ENCODE peak calls at places on chromosome 14, in four cellular contexts. J is H9, B is neuronal stem cell, T is IMR-90. Q is an unnamed sample.

GRCh38 chr14:80901260-80901659 is 40.3 kb downstream of the CEP128 start:
- DNase-seq in T (no peak), B (no peak), J (no peak), Q (no peak)

GRCh38 chr14:36944307-36945010 is 227.9 kb downstream of the SLC25A21 start:
- DNase-seq in T (peak), B (no peak), J (no peak), Q (no peak)

GRCh38 chr14:34398024-34398423 is 64.0 kb downstream of the SPTSSA start:
- DNase-seq in J (no peak), T (no peak), B (no peak), Q (no peak)

GRCh38 chr14:88746042-88746441 is 46.7 kb downstream of the EML5 start:
- DNase-seq in T (peak), J (no peak), B (no peak), Q (no peak)

GRCh38 chr14:106372870-106373657 is 846.7 kb downstream of the TMEM121 start:
- DNase-seq in B (no peak), T (no peak), J (no peak), Q (peak)

GRCh38 chr14:103597623-103598372 is 31.2 kb upstream of the KLC1 start:
- DNase-seq in B (no peak), T (peak), J (no peak), Q (no peak)

GRCh38 chr14:50762001-50762930 is 68.7 kb downstream of the NIN start:
- DNase-seq in B (no peak), J (no peak), T (peak), Q (no peak)

GRCh38 chr14:70555890-70556289 is 21.1 kb upstream of the ADAM20 start:
- DNase-seq in J (peak), T (peak), B (no peak), Q (no peak)

GRCh38 chr14:73723799-73724621 is 9.8 kb upstream of the PNMA1 start:
- DNase-seq in T (peak), B (no peak), J (peak), Q (no peak)

GRCh38 chr14:74502236-74503019 is 8.9 kb downstream of the ISCA2 start:
- DNase-seq in B (no peak), T (peak), J (peak), Q (no peak)

GRCh38 chr14:41925409-41925808 is 318.7 kb downstream of the LRFN5 start:
- DNase-seq in B (peak), T (peak), J (no peak), Q (no peak)

GRCh38 chr14:93716002-93716401 is 72.3 kb downstream of the PRIMA1 start:
- DNase-seq in J (no peak), B (no peak), T (no peak), Q (no peak)

GRCh38 chr14:44963775-44964380 is 1.9 kb downstream of the TOGARAM1 start:
- DNase-seq in J (no peak), T (no peak), B (no peak), Q (no peak)

GRCh38 chr14:76352639-76353281 is 23.2 kb upstream of the ESRRB start:
- DNase-seq in J (peak), B (peak), T (peak), Q (peak)

GRCh38 chr14:95162641-95163040 is 5.3 kb upstream of the DICER1 start:
- DNase-seq in J (no peak), T (no peak), B (no peak), Q (no peak)

GRCh38 chr14:58572092-58572853 is 65.5 kb upstream of the DACT1 start:
- DNase-seq in B (no peak), T (peak), J (no peak), Q (no peak)

GRCh38 chr14:98551028-98551427 is 721.0 kb downstream of the BCL11B start:
- DNase-seq in B (no peak), J (no peak), T (no peak), Q (no peak)

GRCh38 chr14:102375126-102375525 is 12.4 kb downstream of the TECPR2 start:
- DNase-seq in T (no peak), B (no peak), J (no peak), Q (no peak)

GRCh38 chr14:102373110-102373509 is 10.4 kb downstream of the TECPR2 start:
- DNase-seq in B (no peak), J (no peak), T (no peak), Q (no peak)

GRCh38 chr14:102374264-102374663 is 11.5 kb downstream of the TECPR2 start:
- DNase-seq in T (no peak), B (no peak), J (no peak), Q (no peak)

GRCh38 chr14:102371361-102371760 is 8.6 kb downstream of the TECPR2 start:
- DNase-seq in J (no peak), T (no peak), B (no peak), Q (no peak)

GRCh38 chr14:102370305-102370809 is 7.6 kb downstream of the TECPR2 start:
- DNase-seq in T (peak), J (no peak), B (no peak), Q (no peak)
- H3K9ac ChIP-seq in T (no peak), J (no peak), B (no peak), Q (no peak)

GRCh38 chr14:77707724-77708408 is at the start of the genes ALKBH1 and SLIRP:
- DNase-seq in J (peak), T (peak), B (peak), Q (peak)
- H3K14ac ChIP-seq in J (peak), T (peak), B (no peak), Q (no peak)

GRCh38 chr14:105313381-105314286 is 914 bp upstream of the PACS2 start:
- DNase-seq in B (peak), J (peak), T (no peak), Q (peak)
- H3K4ac ChIP-seq in B (no peak), J (no peak), T (peak), Q (peak)

GRCh38 chr14:91382712-91383111 is 34.9 kb downstream of the CCDC88C start:
- DNase-seq in B (no peak), J (no peak), T (no peak), Q (no peak)

GRCh38 chr14:91381801-91382670 is 35.6 kb downstream of the CCDC88C start:
- DNase-seq in T (no peak), J (no peak), B (no peak), Q (no peak)

GRCh38 chr14:91380116-91380515 is 37.5 kb downstream of the CCDC88C start:
- DNase-seq in J (no peak), B (no peak), T (no peak), Q (no peak)

GRCh38 chr14:91378945-91379932 is 38.4 kb downstream of the CCDC88C start:
- DNase-seq in B (no peak), J (no peak), T (no peak), Q (no peak)

DNA sequence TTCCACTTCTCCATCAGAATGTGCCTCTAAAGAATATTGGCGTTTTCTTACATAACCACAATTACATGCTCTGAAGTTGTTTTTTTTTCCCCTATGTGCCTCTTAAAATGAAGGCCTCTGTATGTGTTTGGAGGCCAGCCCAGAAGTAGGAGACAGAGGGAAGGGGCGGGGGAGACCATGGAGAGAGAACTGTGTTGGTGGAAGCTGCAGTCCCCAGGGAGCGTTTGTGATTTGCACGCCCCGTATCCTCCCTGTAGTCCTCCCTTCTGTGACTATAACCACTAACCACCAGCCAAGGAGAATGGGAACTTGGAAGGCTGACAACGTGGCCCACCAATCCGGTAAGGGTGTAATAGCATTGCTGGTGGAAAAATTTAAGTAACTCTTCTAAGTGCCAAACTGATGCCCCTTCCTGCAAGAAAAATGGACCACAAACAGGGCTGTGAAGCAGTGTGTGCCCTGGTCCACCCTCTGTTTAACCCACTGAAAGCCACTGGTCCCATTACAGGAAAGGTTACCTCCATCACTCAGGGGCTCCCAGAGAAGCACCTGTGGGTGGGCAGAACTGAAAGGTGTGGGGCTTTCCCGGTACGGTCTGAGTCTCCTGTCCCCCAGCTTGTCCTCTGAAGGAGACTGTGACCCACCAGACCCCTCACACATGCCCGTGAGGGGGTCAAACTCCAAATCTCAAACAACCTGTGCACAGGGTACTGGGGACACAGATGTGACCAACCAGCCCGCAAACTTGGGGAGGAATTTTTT is 36.8 kb downstream of the CCDC88C start:
- DNase-seq in T (no peak), B (no peak), J (no peak), Q (no peak)
- H3K9ac ChIP-seq in T (no peak), B (no peak), J (no peak), Q (no peak)

DNA sequence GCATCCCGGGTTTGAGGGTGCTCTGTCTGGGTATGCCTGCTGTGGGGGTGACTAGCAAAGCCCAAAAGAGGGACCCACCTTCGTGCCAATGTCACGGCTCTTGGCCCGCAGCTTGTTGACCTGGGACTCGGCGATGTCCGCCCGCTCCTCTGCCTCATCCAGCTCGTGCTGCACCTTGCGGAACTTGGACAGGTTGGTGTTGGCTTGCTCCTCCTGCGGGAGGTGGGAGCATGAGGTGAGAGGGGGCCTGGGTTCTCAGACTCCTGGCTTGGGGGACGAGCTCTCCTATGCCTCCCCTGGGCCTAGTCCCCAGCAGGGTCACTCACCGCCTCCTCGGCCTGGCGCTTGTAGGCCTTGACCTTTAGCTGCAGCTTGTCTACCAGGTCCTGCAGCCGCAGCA is 5.6 kb upstream of the MYH6 start:
- DNase-seq in J (no peak), T (no peak), B (no peak), Q (no peak)
- H3K14ac ChIP-seq in J (no peak), T (no peak), B (peak), Q (no peak)

GRCh38 chr14:52949249-52949648 is 1.6 kb downstream of the FERMT2 start:
- DNase-seq in T (no peak), J (no peak), B (no peak), Q (no peak)

GRCh38 chr14:52948836-52949235 is 2.0 kb downstream of the FERMT2 start:
- DNase-seq in J (no peak), T (no peak), B (no peak), Q (no peak)

GRCh38 chr14:52939427-52939826 is 11.4 kb downstream of the FERMT2 start:
- DNase-seq in B (no peak), J (no peak), T (no peak), Q (no peak)

GRCh38 chr14:52948039-52948438 is 2.8 kb downstream of the FERMT2 start:
- DNase-seq in J (no peak), T (no peak), B (no peak), Q (no peak)

DNA sequence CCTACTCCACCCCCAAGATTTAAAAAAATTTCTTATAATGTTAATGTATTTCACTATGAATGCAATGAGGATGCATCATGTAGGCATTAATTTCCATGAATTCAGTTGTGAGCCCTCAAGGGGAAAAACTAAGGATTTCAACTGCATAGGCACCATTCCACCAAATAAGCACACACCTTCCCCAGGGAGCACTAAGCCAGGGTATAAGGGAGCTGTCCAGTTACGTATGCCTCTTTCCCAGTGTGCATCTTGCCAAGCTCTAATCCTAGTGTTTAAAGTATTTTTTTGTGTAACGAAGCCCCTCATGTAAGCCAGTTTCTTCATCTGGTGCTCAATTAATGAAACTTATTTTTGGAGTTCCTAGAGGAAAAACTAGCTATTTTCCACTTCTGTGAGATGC is 6.6 kb downstream of the FERMT2 start:
- DNase-seq in B (no peak), J (no peak), T (no peak), Q (no peak)
- H3K4ac ChIP-seq in B (no peak), J (no peak), T (no peak), Q (no peak)

DNA sequence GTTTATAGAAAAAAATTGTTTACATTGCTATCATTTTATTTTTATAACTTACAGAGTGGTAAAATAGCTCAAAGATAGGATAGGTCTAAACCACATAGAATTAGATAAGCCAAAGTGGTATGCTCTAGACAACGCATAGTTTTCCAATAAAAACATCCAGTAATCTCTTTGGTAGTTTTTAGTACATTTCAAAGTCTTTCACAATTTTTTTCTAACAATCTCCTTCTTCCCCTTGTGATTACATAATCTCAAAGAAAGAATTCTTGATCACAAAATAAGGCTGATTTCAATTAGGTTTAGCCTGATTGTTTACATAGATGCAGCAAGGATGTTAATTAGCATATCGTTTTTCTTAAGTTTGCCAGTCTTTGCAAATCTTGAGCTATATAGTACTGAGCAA is 460.0 kb downstream of the FUT8 start:
- DNase-seq in T (no peak), B (no peak), J (no peak), Q (no peak)
- H3K9ac ChIP-seq in T (no peak), B (no peak), J (no peak), Q (no peak)

Q was measured in H1.